ENCODE peak calls at places on chromosome 15, in nine cellular contexts. C, F, B, M, S, N, W, E and J are unnamed samples.

GRCh38 chr15:44584162-44584749 is 47.3 kb downstream of the EIF3J start:
- DNase-seq in C (peak), F (peak), B (no peak), M (no peak), S (peak), N (peak), W (no peak), E (peak), J (no peak)

GRCh38 chr15:38530113-38530512 is 34.5 kb downstream of the RASGRP1 start:
- DNase-seq in C (no peak), F (peak), B (no peak), M (no peak), S (no peak), N (no peak), W (no peak), E (no peak), J (no peak)

GRCh38 chr15:68517285-68517711 is 61.5 kb upstream of the CORO2B start:
- DNase-seq in C (no peak), F (peak), B (no peak), M (no peak), S (no peak), N (no peak), W (no peak), E (no peak), J (peak)

GRCh38 chr15:92960996-92961681 is 61.0 kb downstream of the CHD2 start:
- DNase-seq in C (no peak), F (no peak), B (no peak), M (no peak), S (no peak), N (no peak), W (no peak), E (no peak), J (no peak)

GRCh38 chr15:40891810-40892448 is 2.3 kb upstream of the VPS18 start:
- DNase-seq in C (peak), F (peak), B (peak), M (no peak), S (no peak), N (peak), W (peak), E (no peak), J (no peak)

GRCh38 chr15:72700076-72700475 is 14.1 kb downstream of the BBS4 start:
- DNase-seq in C (no peak), F (no peak), B (no peak), M (no peak), S (no peak), N (no peak), W (no peak), E (no peak), J (no peak)

GRCh38 chr15:67024322-67024997 is 40.9 kb upstream of the SMAD3 start:
- DNase-seq in C (no peak), F (peak), B (peak), M (peak), S (no peak), N (no peak), W (peak), E (no peak), J (peak)

GRCh38 chr15:31300981-31301686 is 25.5 kb upstream of the KLF13 start:
- DNase-seq in C (no peak), F (no peak), B (no peak), M (no peak), S (no peak), N (peak), W (no peak), E (no peak), J (no peak)

GRCh38 chr15:39582286-39582976 is 1.6 kb downstream of the THBS1 start:
- DNase-seq in C (no peak), F (peak), B (no peak), M (peak), S (no peak), N (no peak), W (no peak), E (no peak), J (no peak)

GRCh38 chr15:26126819-26127387 is 263.8 kb upstream of the ATP10A start:
- DNase-seq in C (no peak), F (no peak), B (no peak), M (no peak), S (no peak), N (no peak), W (no peak), E (no peak), J (no peak)

GRCh38 chr15:32670624-32671022 is 29.1 kb downstream of the SCG5 start:
- DNase-seq in C (no peak), F (peak), B (no peak), M (no peak), S (no peak), N (no peak), W (no peak), E (no peak), J (no peak)

GRCh38 chr15:40361640-40362039 is 3.6 kb downstream of the DISP2 start:
- DNase-seq in C (no peak), F (no peak), B (no peak), M (no peak), S (no peak), N (no peak), W (no peak), E (no peak), J (no peak)

GRCh38 chr15:36860792-36861191 is 239.6 kb downstream of the MEIS2 start:
- DNase-seq in C (no peak), F (no peak), B (no peak), M (no peak), S (no peak), N (no peak), W (no peak), E (no peak), J (no peak)

GRCh38 chr15:74365619-74366445 is 1.6 kb downstream of the CYP11A1 start:
- DNase-seq in C (peak), F (peak), B (peak), M (no peak), S (no peak), N (no peak), W (no peak), E (no peak), J (no peak)

GRCh38 chr15:72994778-72995177 is 57.5 kb upstream of the NEO1 start:
- DNase-seq in C (no peak), F (no peak), B (no peak), M (no peak), S (no peak), N (no peak), W (no peak), E (no peak), J (peak)

GRCh38 chr15:44710236-44711088 is 661 bp downstream of the PATL2 start:
- DNase-seq in C (peak), F (peak), B (peak), M (no peak), S (peak), N (peak), W (no peak), E (no peak), J (no peak)

GRCh38 chr15:97904196-97904572 is 56.3 kb upstream of the ARRDC4 start:
- DNase-seq in C (peak), F (peak), B (peak), M (peak), S (peak), N (no peak), W (peak), E (peak), J (peak)

GRCh38 chr15:95018888-95019545 is 787.7 kb downstream of the MCTP2 start:
- DNase-seq in C (no peak), F (peak), B (no peak), M (no peak), S (no peak), N (no peak), W (no peak), E (no peak), J (no peak)

GRCh38 chr15:90710436-90710835 is 6.7 kb upstream of the BLM start:
- DNase-seq in C (no peak), F (no peak), B (no peak), M (no peak), S (no peak), N (no peak), W (no peak), E (peak), J (no peak)

GRCh38 chr15:25775317-25775912 is 87.7 kb downstream of the ATP10A start:
- DNase-seq in C (no peak), F (peak), B (no peak), M (no peak), S (no peak), N (no peak), W (peak), E (no peak), J (no peak)

GRCh38 chr15:69939513-69940440 is 157.9 kb downstream of the TLE3 start:
- DNase-seq in C (no peak), F (no peak), B (no peak), M (no peak), S (no peak), N (no peak), W (no peak), E (peak), J (no peak)

GRCh38 chr15:34889486-34889885 is 80.1 kb downstream of the AQR start:
- DNase-seq in C (no peak), F (peak), B (no peak), M (no peak), S (no peak), N (no peak), W (no peak), E (no peak), J (no peak)

GRCh38 chr15:71748327-71748726 is 62.0 kb upstream of the NR2E3 start:
- DNase-seq in C (no peak), F (peak), B (no peak), M (no peak), S (no peak), N (no peak), W (no peak), E (no peak), J (no peak)

GRCh38 chr15:38455096-38455495 is 1.2 kb downstream of the FAM98B start:
- DNase-seq in C (no peak), F (peak), B (peak), M (no peak), S (no peak), N (no peak), W (no peak), E (no peak), J (no peak)

GRCh38 chr15:70669966-70670658 is 93.2 kb downstream of the UACA start:
- DNase-seq in C (no peak), F (no peak), B (no peak), M (no peak), S (no peak), N (no peak), W (no peak), E (no peak), J (no peak)

GRCh38 chr15:66635817-66636216 is 66.2 kb upstream of the SMAD6 start:
- DNase-seq in C (no peak), F (no peak), B (no peak), M (no peak), S (no peak), N (no peak), W (no peak), E (no peak), J (no peak)

GRCh38 chr15:74337146-74337545 is 30.3 kb downstream of the CYP11A1 start:
- DNase-seq in C (no peak), F (no peak), B (no peak), M (no peak), S (no peak), N (no peak), W (no peak), E (no peak), J (peak)

GRCh38 chr15:33242165-33242564 is 47.7 kb upstream of the FMN1 start:
- DNase-seq in C (no peak), F (peak), B (no peak), M (no peak), S (no peak), N (no peak), W (no peak), E (no peak), J (no peak)

GRCh38 chr15:68646751-68647150 is 68.0 kb downstream of the CORO2B start:
- DNase-seq in C (no peak), F (no peak), B (no peak), M (no peak), S (no peak), N (peak), W (no peak), E (no peak), J (no peak)

GRCh38 chr15:35912196-35912595 is 366.2 kb upstream of the DPH6 start:
- DNase-seq in C (no peak), F (peak), B (no peak), M (no peak), S (no peak), N (no peak), W (no peak), E (no peak), J (no peak)